ENCODE peak calls at places on chromosome 9, in five cellular contexts. X is MM.1S, N is neural progenitor cell, R is hepatocyte, I is PC-3. M is an unnamed sample.

GRCh38 chr9:4425358-4426045 is 64.8 kb upstream of the SLC1A1 start:
- DNase-seq in I (no peak), X (no peak), R (peak; percentile 8), N (no peak), M (no peak)

GRCh38 chr9:78606011-78606410 is 309.1 kb downstream of the PSAT1 start:
- DNase-seq in I (no peak), R (no peak), X (no peak), N (no peak), M (no peak)

GRCh38 chr9:84339951-84340350 is 607 bp downstream of the SLC28A3 start:
- DNase-seq in I (no peak), R (no peak), X (no peak), N (peak; percentile 41), M (no peak)

GRCh38 chr9:107492381-107492780 is 2.8 kb upstream of the KLF4 start:
- DNase-seq in N (no peak), X (no peak), R (no peak), I (peak; percentile 35), M (no peak)

GRCh38 chr9:89538874-89539273 is 41.0 kb upstream of the SEMA4D start:
- DNase-seq in I (no peak), N (no peak), X (no peak), R (no peak), M (no peak)

GRCh38 chr9:132094314-132094791 is 14.7 kb upstream of the MED27 start:
- DNase-seq in N (no peak), I (peak; percentile 79), R (no peak), X (no peak), M (no peak)

GRCh38 chr9:93096811-93097382 is 880 bp downstream of the CARD19 start:
- DNase-seq in N (no peak), R (no peak), X (peak; percentile 10), I (no peak), M (no peak)

GRCh38 chr9:75551866-75552265 is 338.6 kb upstream of the PCSK5 start:
- DNase-seq in N (no peak), R (no peak), I (no peak), X (no peak), M (no peak)

GRCh38 chr9:77469515-77470197 is 178.5 kb downstream of the GNA14 start:
- DNase-seq in N (no peak), R (no peak), I (peak; percentile 15), X (no peak), M (no peak)

GRCh38 chr9:74960548-74960947 is 7.8 kb upstream of the C9orf40 start:
- DNase-seq in I (peak; percentile 68), R (peak; percentile 22), X (no peak), N (no peak), M (no peak)

DNA sequence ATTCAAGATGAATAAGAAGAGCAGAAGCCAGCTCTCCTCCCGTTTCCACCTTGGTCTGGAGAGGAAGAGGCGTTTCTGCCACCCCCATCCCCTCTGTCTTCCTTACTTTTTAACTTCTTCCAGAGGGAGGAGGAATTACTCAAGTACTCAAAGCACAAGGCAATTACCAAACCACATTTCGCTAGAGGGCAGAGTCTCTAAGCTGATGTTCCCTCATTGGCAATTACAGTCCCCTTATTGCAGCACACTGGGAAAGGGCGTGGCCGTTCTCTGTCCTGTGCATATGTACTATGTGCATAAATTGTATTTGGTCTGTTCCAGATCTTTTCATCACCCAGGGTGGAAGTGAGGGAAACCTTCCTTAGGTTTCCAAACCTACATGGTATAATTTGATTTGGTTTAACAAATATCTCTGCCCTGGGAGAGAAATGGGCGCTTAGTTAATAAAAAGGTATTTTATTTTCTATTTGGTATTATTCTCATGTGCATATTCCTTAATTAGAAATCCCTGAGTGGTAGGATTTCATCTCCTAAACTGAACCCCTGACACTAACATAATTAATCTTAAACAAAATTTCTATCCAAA is 29.8 kb upstream of the ALDOB start:
- DNase-seq in X (no peak), I (peak; percentile 67), R (peak; percentile 81), N (peak; percentile 60), M (peak; percentile 29)
- TF ChIP-seq CTCF in X (no peak), I (peak; percentile 46), R (peak; percentile 51), N (peak; percentile 49), M (peak; percentile 53)

DNA sequence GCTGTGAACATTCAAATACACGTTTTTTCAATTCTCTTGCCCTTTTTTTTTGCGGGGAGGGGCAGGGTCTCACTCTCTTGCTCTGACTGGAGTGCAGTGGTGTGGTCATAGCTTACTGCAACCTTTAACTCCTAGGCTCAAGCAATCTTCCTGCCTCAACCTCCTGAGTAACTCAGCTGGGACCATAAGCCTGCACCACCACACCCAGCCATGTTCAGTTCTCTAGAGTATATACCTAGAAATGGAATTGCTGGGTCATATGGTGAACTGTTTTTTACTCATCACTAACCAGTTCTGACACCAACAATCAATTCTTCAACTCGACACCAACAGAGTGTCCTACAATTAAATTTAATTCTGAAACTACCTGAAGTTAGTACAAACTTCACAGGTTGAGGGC is 85.5 kb upstream of the ZNF169 start:
- DNase-seq in R (no peak), I (no peak), X (no peak), N (no peak), M (no peak)
- H3K4me2 ChIP-seq in R (no peak overlapping the region), I (no peak overlapping the region), X (no peak overlapping the region), N (no peak overlapping the region), M (peak overlapping the region; percentile 28)

DNA sequence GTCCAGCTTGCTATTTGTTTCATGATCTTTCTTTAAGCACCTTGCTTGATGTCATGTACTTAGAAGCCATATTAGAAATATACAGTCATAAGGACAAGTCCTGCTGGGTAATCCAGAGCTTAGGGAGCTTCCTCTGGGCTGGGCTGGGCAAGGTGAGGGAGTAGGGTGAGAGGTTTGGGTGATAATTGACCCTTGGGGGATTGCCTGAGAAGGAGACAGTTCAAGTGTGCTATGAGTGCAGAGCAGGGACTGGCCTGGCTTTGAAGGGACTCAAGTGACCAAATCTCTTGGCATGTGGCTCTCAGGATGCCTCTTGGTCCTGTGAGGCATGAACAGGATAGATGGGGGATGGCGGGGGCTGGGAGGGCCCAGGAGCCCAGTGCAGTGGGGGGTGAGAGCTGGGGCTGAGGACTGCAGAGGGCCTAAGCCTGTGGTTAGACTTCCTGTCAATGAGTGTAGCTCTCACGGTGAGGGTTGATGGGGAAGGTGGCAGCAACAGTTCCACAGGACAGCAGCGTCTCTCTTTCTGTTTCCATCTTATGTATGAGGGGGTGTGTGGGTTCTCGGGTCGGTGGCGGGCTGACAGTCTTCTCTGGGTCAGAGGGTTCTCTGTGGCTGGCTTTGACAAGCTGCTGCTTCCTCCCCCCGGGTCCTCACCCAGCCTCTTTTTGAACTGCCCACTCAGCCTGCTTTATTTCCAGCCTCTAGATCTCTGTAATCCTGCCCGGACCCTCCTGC is 53.5 kb downstream of the RGS3 start:
- DNase-seq in R (no peak), N (peak; percentile 26), X (peak; percentile 87), I (no peak), M (peak; percentile 85)
- TF ChIP-seq EZH2phosphoT487 in R (no peak), N (no peak), X (no peak), I (no peak), M (no peak)

DNA sequence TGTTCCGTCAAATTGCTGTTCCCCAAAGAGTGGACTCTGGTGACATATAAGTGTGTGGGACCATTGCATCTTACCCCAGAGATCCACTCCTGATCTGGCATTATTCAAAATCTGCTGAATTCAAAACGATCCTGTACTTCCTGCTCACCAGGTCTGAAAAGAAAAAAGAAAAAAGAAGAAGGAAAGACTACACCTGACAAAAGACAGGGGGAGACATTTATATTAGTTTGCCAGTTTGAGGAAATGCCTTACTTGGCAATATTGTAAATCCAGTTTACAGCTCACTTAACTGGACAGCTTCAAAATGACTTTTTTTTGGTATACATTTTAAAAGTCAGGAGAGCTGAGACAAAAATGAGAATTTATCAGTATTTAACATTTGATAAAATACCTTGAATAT is 15.0 kb upstream of the GRHPR start:
- DNase-seq in X (no peak), N (no peak), R (no peak), I (peak; percentile 41), M (peak; percentile 81)
- TF ChIP-seq CTCF in X (peak; percentile 33), N (peak; percentile 35), R (peak; percentile 30), I (peak; percentile 50), M (peak; percentile 86)

DNA sequence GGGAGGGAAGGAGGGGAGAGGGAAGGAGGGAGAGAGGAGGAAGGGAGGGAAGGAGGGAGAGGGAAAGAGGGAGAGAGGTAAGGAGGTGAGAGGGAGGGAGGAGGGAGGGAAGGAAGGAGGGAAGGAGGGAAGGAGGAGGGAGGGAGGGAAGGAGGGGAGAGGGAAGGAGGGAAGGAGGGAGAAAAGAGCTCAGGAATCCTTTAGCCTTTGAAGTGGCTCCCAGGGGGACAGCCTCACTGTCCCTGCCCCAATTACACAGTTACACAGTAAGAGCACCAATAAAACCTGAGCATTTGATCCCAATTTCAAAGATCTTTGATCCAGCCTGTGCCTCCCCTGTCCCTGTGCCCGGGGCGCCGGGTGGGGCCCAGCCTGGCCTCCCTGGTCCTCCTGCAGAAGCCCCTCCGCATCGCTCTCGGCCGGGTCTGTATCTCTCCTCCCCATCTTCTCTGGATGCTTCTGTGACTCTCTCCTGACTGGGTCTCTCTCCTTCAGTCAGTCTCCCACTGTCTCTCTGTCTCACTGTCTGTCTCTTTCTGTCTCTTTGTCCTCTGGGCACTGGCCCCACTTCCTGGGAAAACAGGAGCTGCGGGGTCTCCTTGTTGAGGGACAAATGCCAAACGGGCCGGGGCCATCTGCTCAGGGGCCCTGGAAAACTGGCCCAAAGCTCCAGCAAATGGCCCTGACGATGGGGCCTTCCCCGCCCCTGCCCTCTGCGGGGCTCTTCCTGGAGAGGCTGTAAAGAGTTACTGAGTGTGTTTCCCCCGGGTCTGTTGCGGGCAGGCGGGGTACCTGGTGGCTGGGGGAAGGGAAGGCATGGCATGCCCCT is 54.2 kb upstream of the EGFL7 start:
- DNase-seq in N (no peak), I (no peak), R (no peak), X (no peak), M (no peak)
- H3K4me2 ChIP-seq in N (no peak overlapping the region), I (no peak overlapping the region), R (no peak overlapping the region), X (no peak overlapping the region), M (no peak overlapping the region)

GRCh38 chr9:98255064-98255577 is 328 bp downstream of the TBC1D2 start:
- DNase-seq in R (no peak), N (peak; percentile 73), I (peak; percentile 26), X (no peak), M (no peak)

GRCh38 chr9:98253563-98253962 is 1.9 kb downstream of the TBC1D2 start:
- DNase-seq in N (no peak), I (peak; percentile 19), X (no peak), R (no peak), M (no peak)

GRCh38 chr9:98254236-98255063 is 999 bp downstream of the TBC1D2 start:
- DNase-seq in N (no peak), X (no peak), I (no peak), R (no peak), M (no peak)

GRCh38 chr9:98256632-98257218 is 1.3 kb upstream of the TBC1D2 start:
- DNase-seq in N (peak; percentile 21), X (peak; percentile 37), I (no peak), R (no peak), M (peak; percentile 38)

GRCh38 chr9:98255578-98256296 is at the start of gene TBC1D2:
- DNase-seq in I (peak; percentile 91), X (peak; percentile 95), N (peak; percentile 95), R (peak; percentile 97), M (peak; percentile 95)
- TF ChIP-seq EZH2phosphoT487 in I (no peak), X (no peak), N (peak; percentile 25), R (no peak), M (no peak)

M was measured in OCI-LY7.